ENCODE peak calls at places on chromosomes 2 and 18, in six cellular contexts. C, U, F, H, W and M are unnamed samples.

GRCh38 chr2:24970483-24971299 is 1.1 kb downstream of the DNAJC27 start:
- DNase-seq in F (no peak), U (no peak), W (no peak), H (no peak), C (no peak), M (no peak)

GRCh38 chr2:88090446-88091283 is 23.0 kb downstream of the SMYD1 start:
- DNase-seq in C (no peak), W (no peak), U (peak; percentile 64), F (no peak), H (peak; percentile 24), M (no peak)

GRCh38 chr2:207395535-207396251 is 134.1 kb upstream of the CREB1 start:
- DNase-seq in F (no peak), C (no peak), W (no peak), U (no peak), H (no peak), M (no peak)

GRCh38 chr2:97708608-97709007 is 4.8 kb upstream of the ZAP70 start:
- DNase-seq in F (no peak), W (no peak), C (no peak), U (no peak), H (no peak), M (no peak)

GRCh38 chr18:43031169-43031568 is 84.3 kb downstream of the RIT2 start:
- DNase-seq in C (no peak), U (no peak), F (peak; percentile 38), H (no peak), W (no peak), M (no peak)

GRCh38 chr2:43059183-43059897 is 167.1 kb downstream of the ZFP36L2 start:
- DNase-seq in W (peak; percentile 85), C (peak; percentile 70), F (peak; percentile 98), U (peak; percentile 82), H (peak; percentile 85), M (peak; percentile 52)

GRCh38 chr18:22703883-22704626 is 229.1 kb upstream of the RBBP8 start:
- DNase-seq in H (no peak), W (no peak), F (peak; percentile 60), U (no peak), C (no peak), M (no peak)

GRCh38 chr2:178280261-178280852 is 86.0 kb downstream of the OSBPL6 start:
- DNase-seq in C (no peak), W (no peak), U (no peak), H (peak; percentile 15), F (peak; percentile 55), M (no peak)